ENCODE peak calls at places on chromosome 1, in four cellular contexts. H, K, Q and S are unnamed samples.

GRCh38 chr1:17640411-17640810 is 100.9 kb downstream of the ARHGEF10L start:
- DNase-seq in H (no peak), K (no peak), Q (no peak), S (no peak)

GRCh38 chr1:205571747-205572146 is 60.1 kb downstream of the ELK4 start:
- DNase-seq in K (no peak), H (no peak), Q (no peak), S (no peak)

GRCh38 chr1:36006941-36007500 is 76.1 kb downstream of the AGO3 start:
- DNase-seq in H (no peak), K (no peak), Q (no peak), S (no peak)

GRCh38 chr1:55363261-55363660 is 148.1 kb upstream of the USP24 start:
- DNase-seq in H (no peak), Q (no peak), K (no peak), S (no peak)

GRCh38 chr1:192024881-192025280 is 133.4 kb upstream of the RGS18 start:
- DNase-seq in Q (no peak), K (no peak), H (no peak), S (no peak)

GRCh38 chr1:37764888-37765441 is at the start of gene EPHA10:
- DNase-seq in Q (no peak), H (no peak), K (no peak), S (no peak)

GRCh38 chr1:107250169-107250568 is 109.3 kb downstream of the NTNG1 start:
- DNase-seq in K (peak), H (no peak), Q (no peak), S (no peak)

GRCh38 chr1:198623920-198624647 is 14.8 kb upstream of the PTPRC start:
- DNase-seq in Q (no peak), H (peak), K (no peak), S (no peak)

GRCh38 chr1:234978397-234979291 is 150.0 kb downstream of the TOMM20 start:
- DNase-seq in K (no peak), H (peak), Q (peak), S (peak)

GRCh38 chr1:202192770-202193613 is 607 bp upstream of the LGR6 start:
- DNase-seq in K (peak), H (peak), Q (peak), S (no peak)

GRCh38 chr1:11062965-11063401 is 3.2 kb upstream of the SRM start:
- DNase-seq in H (no peak), Q (no peak), K (no peak), S (no peak)

GRCh38 chr1:222880586-222880985 is 65.7 kb downstream of the DISP1 start:
- DNase-seq in K (peak), Q (no peak), H (peak), S (no peak)

GRCh38 chr1:164880199-164880598 is 321.2 kb downstream of the PBX1 start:
- DNase-seq in H (no peak), K (no peak), Q (no peak), S (no peak)

GRCh38 chr1:214552174-214552608 is 789 bp upstream of the PTPN14 start:
- DNase-seq in Q (no peak), K (peak), H (peak), S (no peak)

GRCh38 chr1:62782197-62782886 is 1.6 kb upstream of the ATG4C start:
- DNase-seq in H (no peak), K (no peak), Q (no peak), S (no peak)

GRCh38 chr1:205849619-205850355 is at the start of gene PM20D1:
- DNase-seq in H (peak), Q (peak), K (no peak), S (no peak)

GRCh38 chr1:234734864-234735263 is 124.9 kb upstream of the IRF2BP2 start:
- DNase-seq in K (no peak), Q (no peak), H (no peak), S (no peak)

GRCh38 chr1:1082239-1083180 is 8.4 kb upstream of the RNF223 start:
- DNase-seq in K (no peak), H (no peak), Q (peak), S (no peak)

GRCh38 chr1:85068846-85069245 is 20.5 kb upstream of the MCOLN3 start:
- DNase-seq in H (no peak), Q (no peak), K (no peak), S (no peak)

GRCh38 chr1:192524223-192524622 is 51.4 kb upstream of the RGS1 start:
- DNase-seq in H (no peak), K (no peak), Q (no peak), S (no peak)

GRCh38 chr1:58893257-58893869 is 109.5 kb upstream of the JUN start:
- DNase-seq in H (no peak), Q (no peak), K (no peak), S (no peak)

GRCh38 chr1:205430631-205431305 is 8.9 kb upstream of the LEMD1 start:
- DNase-seq in H (peak), Q (peak), K (peak), S (peak)

GRCh38 chr1:9118186-9118585 is 10.7 kb downstream of the GPR157 start:
- DNase-seq in H (no peak), K (no peak), Q (peak), S (no peak)

GRCh38 chr1:7771673-7772299 is 690 bp downstream of the VAMP3 start:
- DNase-seq in H (peak), K (no peak), Q (no peak), S (no peak)

GRCh38 chr1:23473037-23473800 is 10.8 kb downstream of the ASAP3 start:
- DNase-seq in H (no peak), Q (no peak), K (peak), S (no peak)

GRCh38 chr1:23980006-23980724 is at the start of gene SRSF10:
- DNase-seq in K (peak), Q (peak), H (peak), S (peak)

GRCh38 chr1:19220991-19221390 is 10.9 kb upstream of the UBR4 start:
- DNase-seq in H (no peak), K (no peak), Q (no peak), S (no peak)

GRCh38 chr1:237105826-237106225 is 63.8 kb downstream of the RYR2 start:
- DNase-seq in Q (no peak), H (no peak), K (no peak), S (no peak)

GRCh38 chr1:241269116-241269515 is 87.9 kb downstream of the RGS7 start:
- DNase-seq in K (no peak), Q (no peak), H (no peak), S (no peak)

GRCh38 chr1:170555370-170555769 is 23.4 kb downstream of the GORAB start:
- DNase-seq in K (no peak), H (no peak), Q (no peak), S (no peak)

GRCh38 chr1:109931189-109931672 is 20.6 kb downstream of the CSF1 start:
- DNase-seq in K (no peak), H (peak), Q (peak), S (peak)

GRCh38 chr1:121587777-121588176 is 403.0 kb downstream of the SRGAP2C start:
- DNase-seq in K (peak), Q (no peak), H (peak), S (no peak)

GRCh38 chr1:221315330-221315729 is 426.6 kb downstream of the DUSP10 start:
- DNase-seq in Q (no peak), K (no peak), H (peak), S (no peak)

GRCh38 chr1:93672069-93672468 is 9.6 kb downstream of the BCAR3 start:
- DNase-seq in Q (no peak), H (peak), K (no peak), S (no peak)

GRCh38 chr1:2288308-2288707 is 60.2 kb downstream of the SKI start:
- DNase-seq in Q (no peak), H (no peak), K (no peak), S (no peak)

GRCh38 chr1:209505044-209505443 is 78.5 kb upstream of the CAMK1G start:
- DNase-seq in K (peak), Q (no peak), H (peak), S (no peak)
- H3K27ac ChIP-seq in K (no peak), Q (no peak), H (peak), S (no peak)

DNA sequence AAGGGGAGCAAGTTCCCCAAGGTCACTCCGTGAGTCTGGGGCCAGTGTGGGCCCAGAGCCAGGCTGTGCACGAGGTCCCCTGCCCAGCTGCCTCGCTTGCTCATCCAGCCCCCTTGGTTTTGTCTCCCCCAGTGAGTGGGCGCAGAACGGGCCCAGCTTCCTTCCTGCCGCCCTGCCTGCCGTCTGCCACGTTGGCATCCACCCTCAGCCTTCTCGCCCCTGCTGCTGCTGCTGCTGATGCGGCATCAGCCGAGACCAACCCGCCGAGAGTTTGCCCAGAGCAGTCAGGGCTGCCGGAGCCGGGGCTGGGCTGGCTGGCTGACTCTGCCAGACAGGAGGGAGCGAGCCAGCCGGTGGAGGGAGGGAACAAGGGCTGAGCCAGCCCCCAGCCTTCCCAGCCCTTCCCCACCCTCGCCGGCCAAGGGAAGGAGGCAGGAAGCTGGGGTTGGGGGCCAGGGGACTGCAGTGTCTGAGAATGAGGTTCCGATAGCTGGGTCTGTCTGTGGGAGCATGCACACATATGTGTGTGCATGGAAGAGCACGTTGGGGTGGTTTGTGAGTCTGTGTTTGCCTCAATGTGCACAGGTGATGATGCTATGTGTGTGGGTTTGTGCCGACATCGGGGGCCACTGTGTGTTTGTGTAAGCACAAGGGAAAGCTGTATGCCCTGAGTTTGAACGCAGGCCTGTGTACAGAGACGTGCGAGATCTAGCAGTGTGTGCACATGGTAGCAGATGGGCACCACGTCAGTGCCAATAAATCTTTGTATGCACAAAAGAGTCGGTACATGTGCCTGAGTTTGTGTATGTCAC is 31.6 kb upstream of the WASF2 start:
- DNase-seq in Q (peak), K (no peak), H (no peak), S (peak)
- H3K27ac ChIP-seq in Q (peak), K (peak), H (no peak), S (peak)

DNA sequence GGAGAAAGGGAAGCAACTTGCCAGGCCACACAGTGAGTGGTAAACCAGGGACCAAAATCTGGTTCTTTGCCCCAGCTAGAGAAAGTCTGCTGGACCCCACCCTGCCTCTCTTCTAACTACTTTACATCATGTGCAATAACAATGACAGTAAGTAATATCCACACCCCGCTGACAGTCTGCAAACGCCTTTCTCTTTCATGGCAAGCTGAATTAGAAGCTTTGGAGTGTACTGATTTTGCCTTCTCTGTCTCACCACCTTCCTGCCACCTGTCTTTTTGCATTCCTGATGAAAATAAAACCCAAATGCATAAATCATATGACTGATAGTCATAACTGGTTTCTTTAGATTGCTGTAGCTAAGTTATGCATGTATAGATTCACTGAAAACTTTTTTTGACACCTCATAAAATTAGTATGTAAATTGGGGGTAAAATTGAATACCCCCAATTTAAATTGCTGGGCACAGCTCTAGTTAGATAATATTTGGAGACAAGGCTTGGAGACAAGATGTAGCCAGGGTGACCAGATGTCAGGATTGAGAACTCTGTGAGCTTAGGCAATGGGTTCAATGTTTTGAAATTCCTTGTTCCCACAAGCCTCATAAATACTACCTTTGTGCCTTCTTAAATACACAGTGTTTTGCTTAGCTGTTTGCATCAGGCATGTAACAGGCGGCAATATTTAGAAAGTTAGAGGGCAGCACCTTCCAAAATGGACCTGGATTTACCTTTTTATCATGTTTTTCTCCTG is 73.5 kb downstream of the ST6GALNAC5 start:
- DNase-seq in Q (no peak), H (no peak), K (no peak), S (no peak)
- H3K27ac ChIP-seq in Q (no peak), H (no peak), K (no peak), S (no peak)

GRCh38 chr1:151187205-151187604 is 2.8 kb downstream of the VPS72 start:
- DNase-seq in H (no peak), Q (no peak), K (no peak), S (no peak)

GRCh38 chr1:151193304-151193703 is 3.3 kb upstream of the VPS72 start:
- DNase-seq in Q (peak), H (no peak), K (no peak), S (no peak)

GRCh38 chr1:151193856-151194255 is 3.9 kb upstream of the VPS72 start:
- DNase-seq in K (no peak), H (no peak), Q (no peak), S (no peak)

GRCh38 chr1:151192047-151192446 is 2.0 kb upstream of the VPS72 start:
- DNase-seq in K (no peak), H (no peak), Q (peak), S (no peak)

DNA sequence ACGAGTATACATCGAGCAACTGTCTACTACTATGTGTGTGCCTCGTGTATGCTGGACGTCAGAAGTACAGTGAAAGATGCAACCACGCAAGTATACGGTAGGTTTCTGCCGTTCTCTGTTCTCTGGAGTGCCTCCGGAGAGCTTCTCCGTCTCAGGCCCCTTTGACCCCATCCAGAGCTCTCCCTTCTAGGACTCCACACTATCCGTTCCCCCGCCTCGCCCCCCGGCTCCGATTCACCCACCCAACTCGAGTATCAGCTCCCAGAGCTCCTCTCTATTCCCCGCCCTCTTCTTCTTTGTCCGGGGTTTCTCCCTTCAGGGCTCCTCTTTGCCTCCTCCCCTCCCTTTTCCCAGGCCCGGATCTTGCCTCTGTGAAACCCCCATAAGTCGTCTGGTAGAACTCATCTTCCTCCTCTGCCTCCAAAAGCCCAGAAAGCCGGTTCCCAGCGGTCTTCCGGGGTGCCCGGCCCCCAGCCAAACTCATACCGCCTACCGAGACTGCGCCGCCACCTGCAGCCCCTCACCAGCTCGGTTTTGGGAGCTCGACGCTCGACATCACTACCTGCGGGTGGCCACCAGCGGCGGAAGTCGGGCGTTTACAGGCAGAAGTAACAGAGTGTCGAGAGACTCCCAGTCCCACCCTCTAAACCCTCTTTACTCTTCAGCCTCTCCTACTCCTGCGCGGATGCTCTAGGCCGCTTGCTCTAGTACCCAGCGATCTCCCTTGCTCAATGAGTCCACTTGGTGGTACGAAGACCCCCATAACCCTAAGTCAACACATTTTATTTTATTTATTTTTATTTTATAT is at the start of gene VPS72:
- DNase-seq in K (peak), Q (peak), H (peak), S (peak)
- H3K27ac ChIP-seq in K (peak), Q (peak), H (peak), S (no peak)

GRCh38 chr1:33171993-33172813 is 9.6 kb downstream of the TRIM62 start:
- DNase-seq in H (no peak), Q (peak), K (no peak), S (no peak)
- H3K27ac ChIP-seq in H (no peak), Q (no peak), K (no peak), S (peak)

GRCh38 chr1:27661412-27662075 is 10.4 kb downstream of the IFI6 start:
- DNase-seq in K (no peak), Q (peak), H (no peak), S (no peak)
- H3K27ac ChIP-seq in K (no peak), Q (peak), H (no peak), S (no peak)